ENCODE peak calls at places on chromosomes 4 and X, in six cellular contexts. K, B, F, Z, E and T are unnamed samples.

GRCh38 chr4:160481696-160482330 is 1378.9 kb downstream of the RAPGEF2 start:
- DNase-seq in K (no peak), B (no peak), F (no peak), Z (no peak), E (no peak), T (no peak)

GRCh38 chr4:57320880-57321279 is 210.7 kb upstream of the IGFBP7 start:
- DNase-seq in K (no peak), B (no peak), F (no peak), Z (no peak), E (no peak), T (no peak)

GRCh38 chr4:22190855-22191254 is 242.3 kb upstream of the KCNIP4 start:
- DNase-seq in K (peak; percentile 66), B (no peak), F (peak; percentile 37), Z (peak; percentile 67), E (peak; percentile 80), T (peak; percentile 48)

GRCh38 chr4:109495514-109495913 is 61.9 kb downstream of the SEC24B start:
- DNase-seq in K (no peak), B (no peak), F (no peak), Z (no peak), E (no peak), T (no peak)

GRCh38 chrX:118724775-118725174 is 2.6 kb upstream of the IL13RA1 start:
- DNase-seq in K (no peak), B (no peak), F (no peak), Z (peak; percentile 34), E (peak; percentile 48), T (no peak)

GRCh38 chr4:139814285-139815015 is 148.8 kb downstream of the MGST2 start:
- DNase-seq in K (no peak), B (no peak), F (no peak), Z (no peak), E (peak; percentile 65), T (peak; percentile 48)

GRCh38 chrX:34624416-34624815 is 32.7 kb downstream of the TMEM47 start:
- DNase-seq in K (no peak), B (no peak), F (no peak), Z (no peak), E (no peak), T (no peak)

GRCh38 chrX:133550665-133551064 is 135.4 kb upstream of the GPC4 start:
- DNase-seq in K (no peak), B (no peak), F (no peak), Z (no peak), E (no peak), T (no peak)

GRCh38 chr4:78666830-78667258 is 109.3 kb upstream of the BMP2K start:
- DNase-seq in K (no peak), B (no peak), F (no peak), Z (peak; percentile 36), E (peak; percentile 50), T (no peak)

GRCh38 chr4:27176400-27176799 is 315.8 kb downstream of the STIM2 start:
- DNase-seq in K (no peak), B (peak; percentile 24), F (no peak), Z (peak; percentile 2), E (peak; percentile 45), T (peak; percentile 39)

GRCh38 chr4:92241094-92241493 is 62.7 kb upstream of the GRID2 start:
- DNase-seq in K (no peak), B (no peak), F (no peak), Z (peak; percentile 21), E (peak; percentile 61), T (no peak)

GRCh38 chr4:157895205-157895604 is 277.6 kb downstream of the GASK1B start:
- DNase-seq in K (no peak), B (no peak), F (no peak), Z (no peak), E (no peak), T (no peak)

GRCh38 chr4:72312032-72312650 is 256.9 kb downstream of the ADAMTS3 start:
- DNase-seq in K (peak; percentile 71), B (peak; percentile 33), F (peak; percentile 61), Z (peak; percentile 96), E (peak; percentile 96), T (peak; percentile 97)

GRCh38 chr4:151045907-151046306 is 30.8 kb upstream of the LRBA start:
- DNase-seq in K (no peak), B (peak; percentile 24), F (no peak), Z (no peak), E (no peak), T (no peak)

GRCh38 chr4:93199492-93199891 is 629.1 kb upstream of the ATOH1 start:
- DNase-seq in K (no peak), B (peak; percentile 26), F (no peak), Z (peak; percentile 24), E (peak; percentile 66), T (peak; percentile 26)

GRCh38 chr4:137394000-137394399 is 138.3 kb downstream of the PCDH18 start:
- DNase-seq in K (no peak), B (no peak), F (no peak), Z (peak; percentile 69), E (peak; percentile 61), T (peak; percentile 29)

GRCh38 chrX:120358687-120359086 is 3.2 kb upstream of the ATP1B4 start:
- DNase-seq in K (no peak), B (no peak), F (no peak), Z (peak; percentile 37), E (no peak), T (peak; percentile 0)

GRCh38 chr4:3501126-3501824 is 30.9 kb downstream of the LRPAP1 start:
- DNase-seq in K (no peak), B (no peak), F (no peak), Z (no peak), E (no peak), T (no peak)

GRCh38 chr4:17092990-17093880 is 194.8 kb upstream of the LDB2 start:
- DNase-seq in K (no peak), B (peak; percentile 94), F (no peak), Z (no peak), E (no peak), T (no peak)

GRCh38 chr4:10083861-10084641 is 32.5 kb downstream of the WDR1 start:
- DNase-seq in K (peak; percentile 34), B (no peak), F (no peak), Z (no peak), E (no peak), T (no peak)

GRCh38 chr4:10085828-10086505 is 30.6 kb downstream of the WDR1 start:
- DNase-seq in K (peak; percentile 41), B (no peak), F (no peak), Z (no peak), E (no peak), T (no peak)

GRCh38 chr4:10084651-10085320 is 31.8 kb downstream of the WDR1 start:
- DNase-seq in K (peak; percentile 52), B (no peak), F (no peak), Z (no peak), E (no peak), T (peak; percentile 32)

GRCh38 chr4:10086506-10087120 is 30.0 kb downstream of the WDR1 start:
- DNase-seq in K (peak; percentile 47), B (no peak), F (no peak), Z (no peak), E (no peak), T (no peak)

DNA sequence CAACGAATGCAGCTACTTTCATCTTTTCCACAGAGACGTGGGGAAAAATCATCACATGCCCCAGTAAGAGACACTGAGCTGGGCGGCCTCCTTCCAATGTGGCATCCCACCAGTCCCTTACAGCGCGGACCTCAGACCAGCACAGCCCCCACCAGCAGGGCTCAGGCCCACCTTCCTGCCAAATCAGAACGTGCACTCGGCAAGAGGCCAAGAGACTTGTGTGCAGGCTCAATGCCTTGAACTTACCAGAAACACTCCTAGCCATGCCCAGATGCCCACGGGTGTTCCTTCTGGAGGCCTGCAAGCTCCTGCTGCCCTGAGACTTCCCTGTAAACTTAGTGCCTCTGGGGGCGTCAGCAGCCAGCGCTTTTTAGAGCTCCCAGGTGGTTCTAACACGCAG is 31.2 kb downstream of the WDR1 start:
- DNase-seq in K (peak; percentile 36), B (no peak), F (no peak), Z (no peak), E (no peak), T (no peak)
- H3K4me3 ChIP-seq in K (no peak overlapping the region), B (no peak overlapping the region), F (no peak overlapping the region), Z (no peak overlapping the region), E (no peak overlapping the region), T (no peak overlapping the region)

GRCh38 chr4:1458581-1458980 is 52.3 kb upstream of the NKX1-1 start:
- DNase-seq in K (no peak), B (no peak), F (no peak), Z (no peak), E (no peak), T (no peak)

GRCh38 chr4:1462009-1462767 is 55.9 kb upstream of the NKX1-1 start:
- DNase-seq in K (peak; percentile 47), B (no peak), F (no peak), Z (no peak), E (no peak), T (no peak)

GRCh38 chr4:1459664-1460511 is 53.6 kb upstream of the NKX1-1 start:
- DNase-seq in K (no peak), B (no peak), F (no peak), Z (no peak), E (no peak), T (no peak)

GRCh38 chr4:1460967-1461868 is 55.0 kb upstream of the NKX1-1 start:
- DNase-seq in K (no peak), B (no peak), F (no peak), Z (no peak), E (no peak), T (no peak)

DNA sequence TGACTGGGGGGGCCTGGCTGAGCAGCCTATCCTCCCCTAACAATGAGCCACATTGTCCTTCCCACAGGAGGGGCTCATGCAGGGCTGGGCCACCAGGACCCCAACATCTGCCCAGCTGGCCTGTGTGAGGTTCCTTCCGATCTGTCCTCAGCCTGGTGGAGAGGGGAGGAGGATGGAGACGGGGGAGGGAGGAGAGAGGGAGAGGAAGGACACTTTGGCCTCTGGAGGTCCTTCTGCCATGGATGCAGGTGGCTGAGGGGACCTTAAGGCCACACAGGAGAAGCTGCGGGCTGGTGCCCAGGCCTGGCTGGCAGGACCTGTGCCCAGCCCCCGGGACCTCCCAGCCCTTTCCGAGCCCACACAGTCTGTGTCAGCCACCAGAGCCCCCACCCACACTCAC is 52.8 kb upstream of the NKX1-1 start:
- DNase-seq in K (no peak), B (no peak), F (no peak), Z (no peak), E (no peak), T (no peak)
- TF ChIP-seq CTCF in K (no peak), B (no peak), F (no peak), Z (no peak), E (no peak), T (no peak)

DNA sequence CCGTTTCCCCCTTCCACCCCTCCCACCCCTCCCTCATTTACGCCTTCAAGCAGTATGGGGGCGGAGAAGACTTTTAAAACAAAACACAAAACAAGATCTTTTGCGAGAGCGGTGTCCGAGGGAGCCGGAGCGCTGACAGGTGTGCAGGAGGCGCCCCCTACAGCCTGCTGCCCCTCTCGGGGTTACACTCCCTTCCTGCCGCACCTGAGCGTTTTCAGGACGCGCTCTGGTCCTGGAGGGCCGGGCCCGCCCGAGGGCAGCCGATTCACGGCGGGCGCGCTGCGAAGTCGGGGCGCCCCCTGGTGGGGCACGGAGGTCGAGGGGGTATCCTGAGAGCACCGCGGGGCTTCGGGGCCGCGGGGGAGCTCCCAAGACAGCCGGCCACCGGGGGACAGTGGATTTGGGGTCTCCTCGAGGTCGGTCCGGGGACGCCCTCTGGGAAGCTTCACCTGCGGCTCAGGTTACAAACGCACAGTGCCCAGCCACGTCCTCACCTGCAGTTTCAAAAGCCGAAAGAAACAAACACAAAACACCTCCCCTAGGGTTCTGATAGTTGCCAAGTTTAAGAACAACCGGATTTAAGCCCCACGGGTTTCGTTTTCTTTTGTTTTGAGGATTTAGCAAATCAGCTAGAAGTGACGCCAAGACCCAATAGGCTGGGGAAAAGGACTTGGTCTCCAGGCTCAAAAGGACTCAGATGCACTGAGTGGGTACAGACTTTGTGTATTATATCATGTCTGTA is 8.0 kb upstream of the NEUROG2 start:
- DNase-seq in K (no peak), B (peak; percentile 92), F (no peak), Z (peak; percentile 26), E (peak; percentile 35), T (no peak)
- H3K4me3 ChIP-seq in K (peak overlapping the region; percentile 20), B (peak overlapping the region; percentile 70), F (peak overlapping the region; percentile 57), Z (peak overlapping the region; percentile 28), E (peak overlapping the region; percentile 43), T (peak overlapping the region; percentile 54)

GRCh38 chr4:37666625-37667071 is 19.5 kb downstream of the RELL1 start:
- DNase-seq in K (peak; percentile 83), B (peak; percentile 37), F (peak; percentile 61), Z (peak; percentile 96), E (peak; percentile 91), T (peak; percentile 78)
- TF ChIP-seq CTCF in K (peak; percentile 22), B (no peak), F (no peak), Z (peak; percentile 27), E (peak; percentile 31), T (no peak)